ENCODE peak calls at places on chromosomes 13 and 19, in ten cellular contexts. V is aorta; L is cardiac muscle cell; A is naive thymus-derived CD4-positive, alpha-beta T cell; R is left lung; E is body of pancreas; Z is hepatocyte; T is A549; K is transverse colon; H is CD4-positive, CD25-positive, alpha-beta regulatory T cell. F is an unnamed sample. For H3K9me3 and H3K4me1, the result is how much of the 10 kb centered on the place peaks cover.

GRCh38 chr13:20370815-20371421 is 138.8 kb upstream of the GJB6 start:
- DNase-seq in V (no peak), L (no peak), A (no peak), R (no peak), E (no peak), Z (no peak), T (no peak), K (no peak), H (no peak), F (no peak)

GRCh38 chr19:48837081-48837524 is 812 bp upstream of the HSD17B14 start:
- DNase-seq in V (peak), L (peak), A (peak), R (peak), E (peak), Z (peak), T (peak), K (peak), H (peak), F (peak)

GRCh38 chr13:48304132-48304876 is 753 bp downstream of the RB1 start:
- DNase-seq in V (peak), L (peak), A (peak), R (no peak), E (peak), Z (peak), T (peak), K (peak), H (no peak), F (no peak)

GRCh38 chr19:8209111-8209964 is at the start of gene CERS4:
- DNase-seq in V (peak), L (peak), A (peak), R (peak), E (peak), Z (peak), T (peak), K (peak), H (peak), F (peak)

GRCh38 chr13:89066868-89067466 is 1395.8 kb downstream of the SLITRK5 start:
- DNase-seq in V (no peak), L (peak), A (no peak), R (no peak), E (peak), Z (peak), T (peak), K (peak), H (no peak), F (no peak)

GRCh38 chr13:37386276-37386675 is 212.3 kb downstream of the POSTN start:
- DNase-seq in V (no peak), L (peak), A (no peak), R (no peak), E (no peak), Z (no peak), T (no peak), K (no peak), H (no peak), F (no peak)

GRCh38 chr13:37602743-37603381 is 4.3 kb upstream of the POSTN start:
- DNase-seq in V (no peak), L (peak), A (no peak), R (no peak), E (no peak), Z (peak), T (no peak), K (no peak), H (no peak), F (no peak)

GRCh38 chr13:112241288-112241687 is 134.9 kb upstream of the SPACA7 start:
- DNase-seq in V (no peak), L (no peak), A (no peak), R (no peak), E (no peak), Z (no peak), T (no peak), K (no peak), H (no peak), F (no peak)

GRCh38 chr19:45419396-45419795 is 4.3 kb downstream of the ERCC1 start:
- DNase-seq in V (peak), L (no peak), A (no peak), R (no peak), E (no peak), Z (no peak), T (no peak), K (peak), H (no peak), F (peak)

GRCh38 chr19:5172859-5173577 is 167.6 kb downstream of the PTPRS start:
- DNase-seq in V (peak), L (peak), A (no peak), R (no peak), E (no peak), Z (peak), T (peak), K (no peak), H (no peak), F (no peak)

GRCh38 chr19:17353386-17353785 is 16.0 kb downstream of the GTPBP3 start:
- DNase-seq in V (no peak), L (no peak), A (no peak), R (no peak), E (no peak), Z (no peak), T (no peak), K (no peak), H (no peak), F (no peak)

GRCh38 chr13:106756446-106756845 is 188.5 kb upstream of the ARGLU1 start:
- DNase-seq in V (no peak), L (no peak), A (no peak), R (no peak), E (no peak), Z (peak), T (no peak), K (no peak), H (no peak), F (no peak)

GRCh38 chr13:110330491-110331001 is 23.5 kb downstream of the COL4A2 start:
- DNase-seq in V (peak), L (peak), A (no peak), R (no peak), E (no peak), Z (no peak), T (no peak), K (no peak), H (no peak), F (no peak)

GRCh38 chr13:20711301-20712044 is 8.0 kb downstream of the IL17D start:
- DNase-seq in V (no peak), L (peak), A (no peak), R (no peak), E (no peak), Z (no peak), T (peak), K (no peak), H (no peak), F (peak)

GRCh38 chr13:43411741-43412140 is 375.0 kb downstream of the ENOX1 start:
- DNase-seq in V (no peak), L (no peak), A (no peak), R (no peak), E (no peak), Z (no peak), T (no peak), K (peak), H (no peak), F (peak)

GRCh38 chr13:27131202-27131623 is 40.4 kb downstream of the USP12 start:
- DNase-seq in V (no peak), L (peak), A (peak), R (no peak), E (no peak), Z (peak), T (peak), K (no peak), H (peak), F (no peak)

GRCh38 chr13:50529154-50529882 is 314.2 kb downstream of the DLEU7 start:
- DNase-seq in V (peak), L (peak), A (no peak), R (peak), E (peak), Z (peak), T (peak), K (peak), H (no peak), F (peak)

GRCh38 chr19:43353606-43354304 is at the start of gene CD177:
- DNase-seq in V (no peak), L (no peak), A (no peak), R (no peak), E (no peak), Z (peak), T (no peak), K (no peak), H (no peak), F (no peak)

GRCh38 chr13:40576369-40576768 is 90.1 kb downstream of the FOXO1 start:
- DNase-seq in V (no peak), L (no peak), A (peak), R (no peak), E (no peak), Z (no peak), T (no peak), K (no peak), H (no peak), F (no peak)

GRCh38 chr19:48413879-48414623 is 20.6 kb downstream of the GRIN2D start:
- DNase-seq in V (no peak), L (no peak), A (no peak), R (peak), E (no peak), Z (peak), T (peak), K (no peak), H (no peak), F (no peak)

GRCh38 chr13:34172048-34172447 is 354.1 kb downstream of the RFC3 start:
- DNase-seq in V (no peak), L (no peak), A (no peak), R (no peak), E (no peak), Z (no peak), T (no peak), K (no peak), H (no peak), F (no peak)

GRCh38 chr13:74406439-74406838 is 272.2 kb upstream of the KLF12 start:
- DNase-seq in V (no peak), L (no peak), A (no peak), R (no peak), E (no peak), Z (no peak), T (no peak), K (no peak), H (no peak), F (no peak)

GRCh38 chr13:107034236-107034635 is 466.3 kb upstream of the ARGLU1 start:
- DNase-seq in V (no peak), L (no peak), A (no peak), R (no peak), E (no peak), Z (no peak), T (no peak), K (no peak), H (no peak), F (no peak)

GRCh38 chr19:8116437-8117293 is 32.7 kb downstream of the FBN3 start:
- DNase-seq in V (no peak), L (no peak), A (no peak), R (peak), E (no peak), Z (no peak), T (no peak), K (no peak), H (no peak), F (no peak)

GRCh38 chr19:47377208-47377701 is 28.1 kb downstream of the DHX34 start:
- DNase-seq in V (no peak), L (no peak), A (no peak), R (no peak), E (peak), Z (no peak), T (no peak), K (no peak), H (no peak), F (peak)

GRCh38 chr19:8397746-8398721 is 7.9 kb downstream of the RAB11B start:
- DNase-seq in V (no peak), L (no peak), A (no peak), R (no peak), E (peak), Z (no peak), T (no peak), K (no peak), H (no peak), F (no peak)

GRCh38 chr19:8615813-8616596 is 5.5 kb upstream of the ADAMTS10 start:
- DNase-seq in V (peak), L (peak), A (peak), R (peak), E (peak), Z (peak), T (peak), K (peak), H (peak), F (peak)

GRCh38 chr19:38047641-38048040 is 140.6 kb downstream of the SIPA1L3 start:
- DNase-seq in V (no peak), L (no peak), A (no peak), R (peak), E (no peak), Z (no peak), T (no peak), K (no peak), H (no peak), F (no peak)

GRCh38 chr13:113034451-113035208 is 65.6 kb downstream of the MCF2L start:
- DNase-seq in V (peak), L (peak), A (no peak), R (peak), E (peak), Z (peak), T (peak), K (peak), H (no peak), F (peak)

GRCh38 chr13:110560606-110561334 is 752 bp downstream of the RAB20 start:
- DNase-seq in V (peak), L (peak), A (peak), R (no peak), E (peak), Z (peak), T (no peak), K (peak), H (no peak), F (peak)

GRCh38 chr13:44575741-44576395 is at the start of gene TSC22D1:
- DNase-seq in V (peak), L (peak), A (peak), R (peak), E (peak), Z (peak), T (peak), K (peak), H (peak), F (peak)

GRCh38 chr19:18793144-18794028 is 2.3 kb upstream of the COMP start:
- DNase-seq in V (no peak), L (no peak), A (no peak), R (no peak), E (peak), Z (no peak), T (no peak), K (no peak), H (no peak), F (no peak)

GRCh38 chr19:33174186-33174585 is 19.9 kb upstream of the LRP3 start:
- DNase-seq in V (no peak), L (no peak), A (no peak), R (no peak), E (no peak), Z (no peak), T (no peak), K (no peak), H (no peak), F (no peak)
- H3K27ac ChIP-seq in V (no peak), L (no peak), A (no peak), R (no peak), E (no peak), Z (no peak), T (no peak), K (no peak), H (no peak), F (no peak)

GRCh38 chr19:35006342-35006998 is 6.3 kb downstream of the GRAMD1A start:
- DNase-seq in V (no peak), L (peak), A (no peak), R (peak), E (peak), Z (peak), T (peak), K (peak), H (no peak), F (peak)
- H3K9me3 ChIP-seq in V (under half), L (under half), A (under half), R (under half), E (under half), Z (under half), T (under half), K (under half), H (under half), F (under half)

GRCh38 chr13:91355826-91356710 is 8.6 kb downstream of the MIR17HG start:
- DNase-seq in V (no peak), L (no peak), A (no peak), R (no peak), E (no peak), Z (no peak), T (no peak), K (no peak), H (no peak), F (no peak)
- H3K4me1 ChIP-seq in V (under half), L (under half), A (under half), R (under half), E (under half), Z (under half), T (under half), K (under half), H (under half), F (under half)

DNA sequence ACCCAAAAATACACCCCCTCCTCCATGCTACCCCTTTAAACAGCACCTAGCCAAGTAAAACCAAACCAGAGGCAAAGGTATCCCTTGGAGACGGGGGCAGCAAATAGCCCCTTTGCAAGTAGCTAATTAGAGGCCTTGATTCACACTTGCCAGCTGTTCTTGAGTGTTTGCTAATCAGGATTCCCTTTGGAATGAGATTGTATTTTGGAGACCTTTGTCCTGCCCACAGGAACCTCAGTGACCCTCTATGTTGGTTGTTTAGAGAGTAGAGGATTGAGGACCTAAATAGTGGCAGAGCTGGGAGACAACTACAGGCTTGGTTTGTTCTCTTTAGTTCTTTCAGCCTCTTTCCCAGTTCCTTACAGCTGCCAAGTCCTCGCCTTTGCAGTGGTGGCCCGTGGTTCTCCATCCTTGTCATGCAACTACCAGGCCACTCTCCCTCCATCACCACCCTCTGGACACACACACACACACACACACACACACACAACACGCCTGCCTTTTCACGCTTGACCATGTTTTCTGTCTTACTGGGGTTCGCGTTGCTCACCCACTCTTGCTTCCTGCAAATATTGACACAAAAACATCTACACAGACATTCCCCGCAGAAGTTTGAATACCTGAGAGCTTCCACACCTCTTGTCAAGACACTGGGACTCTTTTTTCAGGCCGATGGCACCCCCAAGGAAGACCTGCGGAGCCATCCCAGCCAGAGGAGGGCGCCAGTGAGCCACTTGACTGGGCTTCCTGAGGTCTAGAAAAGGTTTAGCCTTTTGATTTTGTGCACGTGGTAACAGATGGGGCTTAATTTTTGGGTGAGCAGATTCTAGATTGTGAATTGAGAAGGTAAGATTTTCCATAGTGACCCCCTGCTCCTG is 80.0 kb upstream of the GPR183 start:
- DNase-seq in V (peak), L (peak), A (peak), R (peak), E (no peak), Z (no peak), T (peak), K (peak), H (peak), F (peak)
- H3K27ac ChIP-seq in V (no peak), L (peak), A (peak), R (no peak), E (no peak), Z (no peak), T (no peak), K (no peak), H (peak), F (no peak)

DNA sequence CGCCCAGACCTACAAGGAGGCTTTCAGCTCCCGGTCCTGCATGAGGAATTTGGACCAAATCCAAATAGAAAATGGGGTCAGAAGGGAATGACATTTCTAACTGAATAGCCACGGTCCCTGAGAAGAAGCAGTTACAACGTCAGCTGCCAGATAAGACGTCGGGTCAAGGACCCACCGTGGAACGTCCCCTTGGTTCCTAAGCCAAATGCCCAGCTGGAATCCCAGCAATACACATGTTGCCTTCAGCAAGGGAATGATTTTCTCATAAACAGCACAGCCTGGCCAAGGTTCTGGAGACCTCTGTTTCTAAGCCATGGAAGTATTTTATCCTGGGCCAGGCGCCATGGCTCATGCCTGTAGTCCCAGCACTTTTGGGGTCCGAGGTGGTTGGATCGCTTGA is 109.1 kb upstream of the PEG3 start:
- DNase-seq in V (no peak), L (no peak), A (no peak), R (no peak), E (no peak), Z (no peak), T (no peak), K (no peak), H (no peak), F (no peak)
- H3K9me3 ChIP-seq in V (under half), L (under half), A (under half), R (under half), E (under half), Z (under half), T (half or more), K (under half), H (under half), F (under half)

DNA sequence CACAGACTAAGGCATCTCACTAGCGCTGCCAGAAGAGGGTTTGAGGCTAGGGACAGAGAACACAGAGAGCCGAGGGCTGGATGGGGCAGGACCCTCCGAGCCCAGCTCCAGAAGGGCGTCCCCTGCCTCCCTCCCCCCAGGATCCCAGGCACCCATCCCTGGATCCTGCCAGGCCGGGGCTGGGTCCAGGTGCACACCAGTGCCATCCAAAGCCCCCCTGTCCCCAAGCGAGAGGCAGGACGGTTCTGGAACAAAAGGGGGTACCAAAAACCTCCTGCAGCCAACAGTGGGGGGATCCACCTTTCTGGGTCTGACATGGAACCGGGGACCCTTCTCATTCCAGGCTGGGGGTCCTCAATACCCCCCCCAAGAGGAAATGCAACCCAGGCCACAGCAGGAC is 4.4 kb upstream of the REXO1 start:
- DNase-seq in V (no peak), L (no peak), A (no peak), R (no peak), E (no peak), Z (no peak), T (no peak), K (no peak), H (no peak), F (peak)
- H3K4me1 ChIP-seq in V (under half), L (under half), A (under half), R (half or more), E (under half), Z (under half), T (half or more), K (half or more), H (half or more), F (under half)

GRCh38 chr19:39370735-39371134 is 20.2 kb downstream of the PAF1 start:
- DNase-seq in V (no peak), L (no peak), A (no peak), R (no peak), E (no peak), Z (no peak), T (no peak), K (no peak), H (no peak), F (no peak)

GRCh38 chr19:39375929-39376328 is 15.0 kb downstream of the PAF1 start:
- DNase-seq in V (no peak), L (no peak), A (no peak), R (no peak), E (no peak), Z (no peak), T (no peak), K (no peak), H (no peak), F (no peak)

GRCh38 chr19:39369200-39369599 is 21.7 kb downstream of the PAF1 start:
- DNase-seq in V (no peak), L (no peak), A (no peak), R (no peak), E (no peak), Z (no peak), T (no peak), K (no peak), H (no peak), F (no peak)

GRCh38 chr19:39372047-39372802 is 18.7 kb downstream of the PAF1 start:
- DNase-seq in V (peak), L (peak), A (no peak), R (no peak), E (peak), Z (peak), T (no peak), K (peak), H (no peak), F (peak)

DNA sequence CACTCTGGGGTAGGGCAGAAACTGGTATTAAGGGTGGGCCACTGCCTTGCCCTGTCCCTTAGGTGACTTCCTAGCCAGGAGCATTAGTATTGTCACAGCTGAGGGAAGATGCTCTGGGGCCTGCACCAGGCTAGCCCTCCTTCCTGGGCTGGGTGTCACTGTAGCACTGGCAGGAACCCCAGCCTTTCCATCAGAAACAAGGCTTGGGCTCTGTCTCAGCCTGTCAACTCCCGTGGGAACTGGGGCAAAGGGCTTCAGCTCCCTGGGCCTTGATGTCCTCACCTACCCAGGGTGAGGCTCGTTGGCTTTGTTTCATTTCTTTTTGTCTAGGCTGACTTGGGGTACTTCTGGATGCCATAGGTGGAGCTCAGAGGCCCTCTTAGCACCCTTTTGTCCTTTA is 18.0 kb downstream of the PAF1 start:
- DNase-seq in V (no peak), L (peak), A (no peak), R (no peak), E (no peak), Z (no peak), T (no peak), K (no peak), H (no peak), F (no peak)
- H3K27ac ChIP-seq in V (peak), L (no peak), A (no peak), R (peak), E (peak), Z (peak), T (no peak), K (peak), H (no peak), F (peak)

F was measured in right cardiac atrium.